ENCODE peak calls at places on chromosome 6, in nine cellular contexts. One of them, this sample, is unnamed.

GRCh38 chr6:154343473-154344308 is 12.9 kb downstream of the IPCEF1 start:
- DNase-seq in dorsolateral prefrontal cortex: no peak
- DNase-seq in CD8-positive, alpha-beta T cell: no peak
- DNase-seq in tibial nerve: no peak
- DNase-seq in IMR-90: peak; percentile 16
- DNase-seq in psoas muscle: no peak
- DNase-seq in bronchial epithelial cell: peak; percentile 87
- DNase-seq in stomach: peak; percentile 81
- DNase-seq in esophagus squamous epithelium: no peak
- DNase-seq in this sample: no peak

GRCh38 chr6:45658958-45659357 is 281.2 kb upstream of the SUPT3H start:
- DNase-seq in dorsolateral prefrontal cortex: no peak
- DNase-seq in CD8-positive, alpha-beta T cell: no peak
- DNase-seq in tibial nerve: no peak
- DNase-seq in IMR-90: no peak
- DNase-seq in psoas muscle: no peak
- DNase-seq in bronchial epithelial cell: no peak
- DNase-seq in stomach: no peak
- DNase-seq in esophagus squamous epithelium: no peak
- DNase-seq in this sample: no peak

GRCh38 chr6:47188588-47189021 is 121.1 kb downstream of the TNFRSF21 start:
- DNase-seq in dorsolateral prefrontal cortex: no peak
- DNase-seq in CD8-positive, alpha-beta T cell: no peak
- DNase-seq in tibial nerve: no peak
- DNase-seq in IMR-90: peak; percentile 78
- DNase-seq in psoas muscle: no peak
- DNase-seq in bronchial epithelial cell: peak; percentile 100
- DNase-seq in stomach: peak; percentile 39
- DNase-seq in esophagus squamous epithelium: no peak
- DNase-seq in this sample: no peak

GRCh38 chr6:89369009-89369408 is 16.5 kb upstream of the UBE2J1 start:
- DNase-seq in dorsolateral prefrontal cortex: no peak
- DNase-seq in CD8-positive, alpha-beta T cell: no peak
- DNase-seq in tibial nerve: peak; percentile 26
- DNase-seq in IMR-90: peak; percentile 46
- DNase-seq in psoas muscle: peak; percentile 61
- DNase-seq in bronchial epithelial cell: peak; percentile 63
- DNase-seq in stomach: peak; percentile 76
- DNase-seq in esophagus squamous epithelium: no peak
- DNase-seq in this sample: no peak

GRCh38 chr6:98142839-98143238 is 691.5 kb upstream of the POU3F2 start:
- DNase-seq in dorsolateral prefrontal cortex: no peak
- DNase-seq in CD8-positive, alpha-beta T cell: no peak
- DNase-seq in tibial nerve: no peak
- DNase-seq in IMR-90: no peak
- DNase-seq in psoas muscle: no peak
- DNase-seq in bronchial epithelial cell: no peak
- DNase-seq in stomach: no peak
- DNase-seq in esophagus squamous epithelium: no peak
- DNase-seq in this sample: no peak

GRCh38 chr6:76742919-76743318 is 670.5 kb upstream of the IMPG1 start:
- DNase-seq in dorsolateral prefrontal cortex: no peak
- DNase-seq in CD8-positive, alpha-beta T cell: no peak
- DNase-seq in tibial nerve: no peak
- DNase-seq in IMR-90: no peak
- DNase-seq in psoas muscle: no peak
- DNase-seq in bronchial epithelial cell: peak; percentile 66
- DNase-seq in stomach: no peak
- DNase-seq in esophagus squamous epithelium: no peak
- DNase-seq in this sample: no peak

GRCh38 chr6:109308018-109308492 is 74.2 kb downstream of the CD164 start:
- DNase-seq in dorsolateral prefrontal cortex: no peak
- DNase-seq in CD8-positive, alpha-beta T cell: peak; percentile 13
- DNase-seq in tibial nerve: peak; percentile 52
- DNase-seq in IMR-90: peak; percentile 63
- DNase-seq in psoas muscle: peak; percentile 77
- DNase-seq in bronchial epithelial cell: peak; percentile 95
- DNase-seq in stomach: peak; percentile 65
- DNase-seq in esophagus squamous epithelium: no peak
- DNase-seq in this sample: peak; percentile 84

GRCh38 chr6:9405369-9405768 is 970.0 kb upstream of the SLC35B3 start:
- DNase-seq in dorsolateral prefrontal cortex: no peak
- DNase-seq in CD8-positive, alpha-beta T cell: no peak
- DNase-seq in tibial nerve: no peak
- DNase-seq in IMR-90: peak; percentile 91
- DNase-seq in psoas muscle: no peak
- DNase-seq in bronchial epithelial cell: peak; percentile 93
- DNase-seq in stomach: no peak
- DNase-seq in esophagus squamous epithelium: no peak
- DNase-seq in this sample: no peak

GRCh38 chr6:157095569-157095968 is 227.8 kb downstream of the TMEM242 start:
- DNase-seq in dorsolateral prefrontal cortex: no peak
- DNase-seq in CD8-positive, alpha-beta T cell: no peak
- DNase-seq in tibial nerve: no peak
- DNase-seq in IMR-90: no peak
- DNase-seq in psoas muscle: no peak
- DNase-seq in bronchial epithelial cell: no peak
- DNase-seq in stomach: no peak
- DNase-seq in esophagus squamous epithelium: no peak
- DNase-seq in this sample: no peak

GRCh38 chr6:151677427-151677826 is 130.1 kb upstream of the ESR1 start:
- DNase-seq in dorsolateral prefrontal cortex: no peak
- DNase-seq in CD8-positive, alpha-beta T cell: no peak
- DNase-seq in tibial nerve: no peak
- DNase-seq in IMR-90: no peak
- DNase-seq in psoas muscle: no peak
- DNase-seq in bronchial epithelial cell: no peak
- DNase-seq in stomach: no peak
- DNase-seq in esophagus squamous epithelium: no peak
- DNase-seq in this sample: no peak

GRCh38 chr6:151676460-151676807 is 131.0 kb upstream of the ESR1 start:
- DNase-seq in dorsolateral prefrontal cortex: no peak
- DNase-seq in CD8-positive, alpha-beta T cell: no peak
- DNase-seq in tibial nerve: no peak
- DNase-seq in IMR-90: no peak
- DNase-seq in psoas muscle: no peak
- DNase-seq in bronchial epithelial cell: no peak
- DNase-seq in stomach: no peak
- DNase-seq in esophagus squamous epithelium: no peak
- DNase-seq in this sample: no peak

GRCh38 chr6:151674578-151674977 is 132.9 kb upstream of the ESR1 start:
- DNase-seq in dorsolateral prefrontal cortex: no peak
- DNase-seq in CD8-positive, alpha-beta T cell: no peak
- DNase-seq in tibial nerve: no peak
- DNase-seq in IMR-90: no peak
- DNase-seq in psoas muscle: no peak
- DNase-seq in bronchial epithelial cell: no peak
- DNase-seq in stomach: no peak
- DNase-seq in esophagus squamous epithelium: no peak
- DNase-seq in this sample: no peak

GRCh38 chr6:151679081-151679480 is 128.4 kb upstream of the ESR1 start:
- DNase-seq in dorsolateral prefrontal cortex: no peak
- DNase-seq in CD8-positive, alpha-beta T cell: no peak
- DNase-seq in tibial nerve: no peak
- DNase-seq in IMR-90: peak; percentile 18
- DNase-seq in psoas muscle: peak; percentile 64
- DNase-seq in bronchial epithelial cell: no peak
- DNase-seq in stomach: no peak
- DNase-seq in esophagus squamous epithelium: no peak
- DNase-seq in this sample: no peak

DNA sequence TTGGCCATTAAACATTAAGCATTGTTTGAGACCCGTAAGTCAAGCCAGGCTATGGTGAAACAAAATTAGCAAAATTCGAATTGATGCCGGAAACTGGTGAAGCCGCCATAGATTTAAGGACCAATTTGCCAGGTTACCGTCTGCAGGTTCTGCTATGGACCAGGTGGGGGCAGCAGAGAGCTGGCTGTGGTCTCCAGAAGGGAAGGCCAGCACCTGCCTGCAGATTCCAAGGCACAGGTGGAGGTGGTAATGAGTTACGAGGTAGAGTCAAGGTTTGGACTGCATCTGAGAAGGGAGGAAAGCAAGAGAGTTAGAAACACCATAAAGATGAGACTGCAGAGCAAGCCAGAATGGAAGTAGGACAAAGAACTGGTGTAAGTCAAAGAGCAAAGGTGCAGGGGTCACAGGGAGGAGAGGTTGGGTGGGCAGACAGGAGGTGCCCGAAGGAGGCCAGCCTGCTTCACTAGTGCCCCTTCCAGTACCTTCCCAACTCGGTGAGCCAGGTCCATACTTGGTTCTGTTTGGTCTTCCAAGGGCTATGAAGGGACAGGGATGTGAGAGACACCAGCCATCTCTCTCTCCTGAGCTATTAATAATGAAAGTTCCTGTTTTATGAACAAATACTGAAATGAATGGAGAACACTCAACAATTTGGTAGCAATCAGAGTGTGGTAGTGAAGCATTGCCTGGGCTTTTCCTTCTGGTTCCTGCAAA is 131.6 kb upstream of the ESR1 start:
- DNase-seq in dorsolateral prefrontal cortex: peak; percentile 4
- DNase-seq in CD8-positive, alpha-beta T cell: peak; percentile 27
- DNase-seq in tibial nerve: no peak
- DNase-seq in IMR-90: peak; percentile 4
- DNase-seq in psoas muscle: no peak
- DNase-seq in bronchial epithelial cell: peak; percentile 49
- DNase-seq in stomach: peak; percentile 72
- DNase-seq in esophagus squamous epithelium: no peak
- DNase-seq in this sample: no peak
- TF ChIP-seq CTCF in dorsolateral prefrontal cortex: peak; percentile 56
- TF ChIP-seq CTCF in CD8-positive, alpha-beta T cell: peak; percentile 80
- TF ChIP-seq CTCF in tibial nerve: peak; percentile 45
- TF ChIP-seq CTCF in IMR-90: peak; percentile 52
- TF ChIP-seq CTCF in psoas muscle: peak; percentile 77
- TF ChIP-seq CTCF in bronchial epithelial cell: peak; percentile 96
- TF ChIP-seq CTCF in stomach: peak; percentile 56
- TF ChIP-seq CTCF in esophagus squamous epithelium: peak; percentile 72
- TF ChIP-seq CTCF in this sample: peak; percentile 62

GRCh38 chr6:148347076-148348054 is 4.7 kb downstream of the SASH1 start:
- DNase-seq in dorsolateral prefrontal cortex: no peak
- DNase-seq in CD8-positive, alpha-beta T cell: no peak
- DNase-seq in tibial nerve: no peak
- DNase-seq in IMR-90: no peak
- DNase-seq in psoas muscle: no peak
- DNase-seq in bronchial epithelial cell: no peak
- DNase-seq in stomach: no peak
- DNase-seq in esophagus squamous epithelium: no peak
- DNase-seq in this sample: no peak
- H3K4me3 ChIP-seq in dorsolateral prefrontal cortex: no peak overlapping the region
- H3K4me3 ChIP-seq in CD8-positive, alpha-beta T cell: no peak overlapping the region
- H3K4me3 ChIP-seq in tibial nerve: no peak overlapping the region
- H3K4me3 ChIP-seq in IMR-90: no peak overlapping the region
- H3K4me3 ChIP-seq in psoas muscle: no peak overlapping the region
- H3K4me3 ChIP-seq in bronchial epithelial cell: no peak overlapping the region
- H3K4me3 ChIP-seq in stomach: no peak overlapping the region
- H3K4me3 ChIP-seq in esophagus squamous epithelium: peak overlapping the region; percentile 20
- H3K4me3 ChIP-seq in this sample: no peak overlapping the region

GRCh38 chr6:78861509-78861908 is 5.8 kb upstream of the IRAK1BP1 start:
- DNase-seq in dorsolateral prefrontal cortex: no peak
- DNase-seq in CD8-positive, alpha-beta T cell: no peak
- DNase-seq in tibial nerve: no peak
- DNase-seq in IMR-90: no peak
- DNase-seq in psoas muscle: no peak
- DNase-seq in bronchial epithelial cell: peak; percentile 12
- DNase-seq in stomach: no peak
- DNase-seq in esophagus squamous epithelium: no peak
- DNase-seq in this sample: no peak
- TF ChIP-seq CTCF in dorsolateral prefrontal cortex: no peak
- TF ChIP-seq CTCF in CD8-positive, alpha-beta T cell: no peak
- TF ChIP-seq CTCF in tibial nerve: no peak
- TF ChIP-seq CTCF in IMR-90: no peak
- TF ChIP-seq CTCF in psoas muscle: no peak
- TF ChIP-seq CTCF in bronchial epithelial cell: peak; percentile 24
- TF ChIP-seq CTCF in stomach: no peak
- TF ChIP-seq CTCF in esophagus squamous epithelium: no peak
- TF ChIP-seq CTCF in this sample: no peak

GRCh38 chr6:30041221-30041620 is 19.8 kb upstream of the POLR1H start:
- DNase-seq in dorsolateral prefrontal cortex: no peak
- DNase-seq in CD8-positive, alpha-beta T cell: no peak
- DNase-seq in tibial nerve: no peak
- DNase-seq in IMR-90: no peak
- DNase-seq in psoas muscle: no peak
- DNase-seq in bronchial epithelial cell: no peak
- DNase-seq in stomach: no peak
- DNase-seq in esophagus squamous epithelium: no peak
- DNase-seq in this sample: no peak
- H3K4me3 ChIP-seq in dorsolateral prefrontal cortex: no peak overlapping the region
- H3K4me3 ChIP-seq in CD8-positive, alpha-beta T cell: no peak overlapping the region
- H3K4me3 ChIP-seq in tibial nerve: no peak overlapping the region
- H3K4me3 ChIP-seq in IMR-90: no peak overlapping the region
- H3K4me3 ChIP-seq in psoas muscle: no peak overlapping the region
- H3K4me3 ChIP-seq in bronchial epithelial cell: no peak overlapping the region
- H3K4me3 ChIP-seq in stomach: no peak overlapping the region
- H3K4me3 ChIP-seq in esophagus squamous epithelium: no peak overlapping the region
- H3K4me3 ChIP-seq in this sample: no peak overlapping the region

GRCh38 chr6:138815797-138816528 is 20.1 kb downstream of the ECT2L start:
- DNase-seq in dorsolateral prefrontal cortex: no peak
- DNase-seq in CD8-positive, alpha-beta T cell: no peak
- DNase-seq in tibial nerve: peak; percentile 46
- DNase-seq in IMR-90: peak; percentile 79
- DNase-seq in psoas muscle: no peak
- DNase-seq in bronchial epithelial cell: peak; percentile 71
- DNase-seq in stomach: no peak
- DNase-seq in esophagus squamous epithelium: no peak
- DNase-seq in this sample: no peak
- TF ChIP-seq CTCF in dorsolateral prefrontal cortex: peak; percentile 82
- TF ChIP-seq CTCF in CD8-positive, alpha-beta T cell: peak; percentile 73
- TF ChIP-seq CTCF in tibial nerve: peak; percentile 70
- TF ChIP-seq CTCF in IMR-90: peak; percentile 86
- TF ChIP-seq CTCF in psoas muscle: peak; percentile 67
- TF ChIP-seq CTCF in bronchial epithelial cell: peak; percentile 58
- TF ChIP-seq CTCF in stomach: peak; percentile 62
- TF ChIP-seq CTCF in esophagus squamous epithelium: peak; percentile 75
- TF ChIP-seq CTCF in this sample: peak; percentile 48

DNA sequence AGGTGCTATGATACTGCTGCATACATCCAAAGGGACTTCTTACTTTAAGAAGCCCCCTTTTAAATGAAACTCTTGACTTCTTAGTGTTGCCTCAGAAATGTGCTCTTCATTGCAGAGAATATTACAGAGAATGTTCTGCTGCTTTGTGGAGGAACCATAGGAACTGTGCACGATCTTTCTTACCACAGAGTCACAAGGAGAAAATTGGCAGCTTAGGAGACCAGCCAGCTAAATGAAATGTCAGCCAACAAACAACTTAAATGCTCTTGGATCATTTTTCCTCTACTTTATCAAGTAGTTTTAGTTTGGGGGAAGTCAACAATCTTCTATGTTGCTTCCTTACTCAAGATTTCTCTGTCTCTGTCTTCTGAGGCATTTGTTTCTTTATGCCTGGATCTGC is 125.9 kb upstream of the MLIP start:
- DNase-seq in dorsolateral prefrontal cortex: no peak
- DNase-seq in CD8-positive, alpha-beta T cell: no peak
- DNase-seq in tibial nerve: no peak
- DNase-seq in IMR-90: no peak
- DNase-seq in psoas muscle: no peak
- DNase-seq in bronchial epithelial cell: no peak
- DNase-seq in stomach: no peak
- DNase-seq in esophagus squamous epithelium: no peak
- DNase-seq in this sample: no peak
- H3K4me3 ChIP-seq in dorsolateral prefrontal cortex: no peak overlapping the region
- H3K4me3 ChIP-seq in CD8-positive, alpha-beta T cell: no peak overlapping the region
- H3K4me3 ChIP-seq in tibial nerve: no peak overlapping the region
- H3K4me3 ChIP-seq in IMR-90: no peak overlapping the region
- H3K4me3 ChIP-seq in psoas muscle: no peak overlapping the region
- H3K4me3 ChIP-seq in bronchial epithelial cell: no peak overlapping the region
- H3K4me3 ChIP-seq in stomach: no peak overlapping the region
- H3K4me3 ChIP-seq in esophagus squamous epithelium: no peak overlapping the region
- H3K4me3 ChIP-seq in this sample: no peak overlapping the region

GRCh38 chr6:131910219-131910589 is 41.0 kb downstream of the CCN2 start:
- DNase-seq in dorsolateral prefrontal cortex: no peak
- DNase-seq in CD8-positive, alpha-beta T cell: no peak
- DNase-seq in tibial nerve: no peak
- DNase-seq in IMR-90: no peak
- DNase-seq in psoas muscle: no peak
- DNase-seq in bronchial epithelial cell: no peak
- DNase-seq in stomach: no peak
- DNase-seq in esophagus squamous epithelium: no peak
- DNase-seq in this sample: no peak
- TF ChIP-seq CTCF in dorsolateral prefrontal cortex: no peak
- TF ChIP-seq CTCF in CD8-positive, alpha-beta T cell: no peak
- TF ChIP-seq CTCF in tibial nerve: no peak
- TF ChIP-seq CTCF in IMR-90: no peak
- TF ChIP-seq CTCF in psoas muscle: no peak
- TF ChIP-seq CTCF in bronchial epithelial cell: no peak
- TF ChIP-seq CTCF in stomach: no peak
- TF ChIP-seq CTCF in esophagus squamous epithelium: no peak
- TF ChIP-seq CTCF in this sample: peak; percentile 6

This sample was measured in coronary artery.